ENCODE peak calls at places on chromosomes 5 and 9, in ten cellular contexts. X is WERI-Rb-1; L is fibroblast of the conjunctiva; O is progenitor cell of endocrine pancreas; R is GF-D8; T is GM12865; Z is posterior cingulate gyrus; V is CD8-positive, alpha-beta memory T cell; D is Peyer's patch; C is glomerular endothelial cell. B is an unnamed sample.

GRCh38 chr5:66646570-66646969 is 50.4 kb downstream of the MAST4 start:
- DNase-seq in X (no peak), L (no peak), O (no peak), R (no peak), T (no peak), Z (no peak), V (no peak), D (no peak), C (no peak), B (no peak)

GRCh38 chr5:124194282-124194681 is 552.2 kb downstream of the ZNF608 start:
- DNase-seq in X (no peak), L (no peak), O (no peak), R (no peak), T (no peak), Z (no peak), V (no peak), D (no peak), C (no peak), B (no peak)

GRCh38 chr9:33202552-33203300 is 35.6 kb upstream of the B4GALT1 start:
- DNase-seq in X (no peak), L (no peak), O (no peak), R (no peak), T (peak; percentile 87), Z (no peak), V (peak; percentile 37), D (peak; percentile 83), C (no peak), B (peak; percentile 30)

GRCh38 chr5:166767858-166768257 is 1523.6 kb upstream of the WWC1 start:
- DNase-seq in X (peak; percentile 14), L (no peak), O (no peak), R (no peak), T (no peak), Z (no peak), V (no peak), D (no peak), C (no peak), B (no peak)

GRCh38 chr9:127128341-127129072 is 6.1 kb upstream of the ANGPTL2 start:
- DNase-seq in X (no peak), L (no peak), O (no peak), R (no peak), T (no peak), Z (peak; percentile 69), V (no peak), D (no peak), C (no peak), B (no peak)

GRCh38 chr5:13601152-13601551 is 343.3 kb downstream of the DNAH5 start:
- DNase-seq in X (no peak), L (no peak), O (no peak), R (no peak), T (no peak), Z (no peak), V (no peak), D (no peak), C (no peak), B (no peak)

GRCh38 chr9:95989304-95989703 is 113.8 kb downstream of the ERCC6L2 start:
- DNase-seq in X (no peak), L (no peak), O (no peak), R (no peak), T (no peak), Z (no peak), V (no peak), D (no peak), C (no peak), B (no peak)

GRCh38 chr9:84101892-84102632 is 121.5 kb downstream of the RMI1 start:
- DNase-seq in X (no peak), L (no peak), O (no peak), R (no peak), T (no peak), Z (peak; percentile 71), V (no peak), D (no peak), C (no peak), B (no peak)

GRCh38 chr9:109507421-109507838 is 9.3 kb upstream of the PTPN3 start:
- DNase-seq in X (no peak), L (peak; percentile 37), O (no peak), R (no peak), T (no peak), Z (no peak), V (no peak), D (no peak), C (peak; percentile 16), B (no peak)

GRCh38 chr5:10567181-10567591 is 3.3 kb downstream of the ANKRD33B start:
- DNase-seq in X (peak; percentile 15), L (no peak), O (no peak), R (no peak), T (peak; percentile 71), Z (no peak), V (no peak), D (no peak), C (no peak), B (no peak)

GRCh38 chr5:132059696-132060500 is 557 bp upstream of the IL3 start:
- DNase-seq in X (peak; percentile 10), L (no peak), O (peak; percentile 6), R (no peak), T (no peak), Z (peak; percentile 68), V (no peak), D (no peak), C (no peak), B (no peak)

GRCh38 chr5:180008433-180008832 is 63.1 kb downstream of the RNF130 start:
- DNase-seq in X (no peak), L (no peak), O (no peak), R (no peak), T (no peak), Z (no peak), V (no peak), D (no peak), C (no peak), B (no peak)

GRCh38 chr9:127776919-127777280 is 1.6 kb downstream of the SH2D3C start:
- DNase-seq in X (no peak), L (no peak), O (no peak), R (no peak), T (peak; percentile 57), Z (no peak), V (no peak), D (no peak), C (no peak), B (no peak)

GRCh38 chr5:39014544-39014943 is 59.7 kb downstream of the RICTOR start:
- DNase-seq in X (no peak), L (peak; percentile 71), O (no peak), R (no peak), T (no peak), Z (no peak), V (no peak), D (no peak), C (no peak), B (no peak)

GRCh38 chr5:160675988-160676387 is 176.0 kb downstream of the ATP10B start:
- DNase-seq in X (no peak), L (no peak), O (no peak), R (no peak), T (peak; percentile 9), Z (no peak), V (no peak), D (no peak), C (no peak), B (no peak)

GRCh38 chr5:124253421-124253820 is 493.0 kb downstream of the ZNF608 start:
- DNase-seq in X (no peak), L (peak; percentile 23), O (no peak), R (no peak), T (no peak), Z (peak; percentile 95), V (no peak), D (no peak), C (no peak), B (no peak)

GRCh38 chr9:18684608-18685317 is 210.8 kb downstream of the ADAMTSL1 start:
- DNase-seq in X (no peak), L (no peak), O (no peak), R (no peak), T (no peak), Z (no peak), V (no peak), D (no peak), C (no peak), B (no peak)

GRCh38 chr9:32918628-32919027 is 82.8 kb downstream of the APTX start:
- DNase-seq in X (no peak), L (no peak), O (no peak), R (no peak), T (no peak), Z (no peak), V (no peak), D (no peak), C (no peak), B (no peak)

GRCh38 chr5:114305402-114306207 is 56.3 kb upstream of the KCNN2 start:
- DNase-seq in X (no peak), L (peak; percentile 27), O (no peak), R (no peak), T (peak; percentile 25), Z (no peak), V (no peak), D (no peak), C (no peak), B (no peak)

GRCh38 chr5:150264667-150265603 is 24.6 kb downstream of the CAMK2A start:
- DNase-seq in X (no peak), L (no peak), O (no peak), R (no peak), T (no peak), Z (peak; percentile 68), V (no peak), D (no peak), C (no peak), B (no peak)

GRCh38 chr9:22119537-22120167 is 110.5 kb upstream of the CDKN2B start:
- DNase-seq in X (peak; percentile 11), L (peak; percentile 42), O (no peak), R (no peak), T (peak; percentile 38), Z (no peak), V (peak; percentile 1), D (no peak), C (no peak), B (peak; percentile 7)

GRCh38 chr9:101580076-101580475 is 14.7 kb downstream of the PPP3R2 start:
- DNase-seq in X (no peak), L (no peak), O (no peak), R (no peak), T (no peak), Z (peak; percentile 58), V (no peak), D (no peak), C (no peak), B (peak; percentile 54)

GRCh38 chr9:73050887-73051550 is 98.2 kb upstream of the ALDH1A1 start:
- DNase-seq in X (no peak), L (no peak), O (no peak), R (no peak), T (no peak), Z (no peak), V (no peak), D (no peak), C (no peak), B (no peak)

GRCh38 chr5:1006656-1007071 is 1.9 kb upstream of the NKD2 start:
- DNase-seq in X (peak; percentile 7), L (no peak), O (no peak), R (no peak), T (no peak), Z (peak; percentile 66), V (no peak), D (peak; percentile 1), C (no peak), B (no peak)

GRCh38 chr5:2586016-2586715 is 165.3 kb downstream of the IRX2 start:
- DNase-seq in X (no peak), L (no peak), O (no peak), R (no peak), T (no peak), Z (peak; percentile 70), V (no peak), D (no peak), C (no peak), B (no peak)

GRCh38 chr9:90099262-90099982 is 494.6 kb downstream of the GADD45G start:
- DNase-seq in X (peak; percentile 36), L (no peak), O (no peak), R (no peak), T (peak; percentile 8), Z (no peak), V (no peak), D (no peak), C (no peak), B (peak; percentile 13)

GRCh38 chr9:25678147-25678666 is at the start of gene TUSC1:
- DNase-seq in X (peak; percentile 10), L (peak; percentile 75), O (no peak), R (peak; percentile 69), T (no peak), Z (peak; percentile 97), V (no peak), D (peak; percentile 29), C (no peak), B (peak; percentile 1)

GRCh38 chr5:126674145-126674544 is 73.4 kb downstream of the PHAX start:
- DNase-seq in X (no peak), L (no peak), O (no peak), R (no peak), T (no peak), Z (no peak), V (no peak), D (no peak), C (no peak), B (no peak)

B was measured in HL-60.